ENCODE peak calls at places on chromosomes 2 and 18, in six cellular contexts. T is A549, L is OCI-LY7, N is stomach, Z is adrenal gland, I is WTC11. D is an unnamed sample.

GRCh38 chr2:119544075-119545031 is at the start of gene CFAP221:
- DNase-seq in T (peak; percentile 53), L (no peak), N (peak; percentile 84), Z (peak; percentile 76), I (peak; percentile 87), D (peak; percentile 87)

GRCh38 chr2:11955883-11956282 is 209.5 kb downstream of the LPIN1 start:
- DNase-seq in T (no peak), L (no peak), N (no peak), Z (no peak), I (no peak), D (no peak)

GRCh38 chr2:159982270-159982669 is 80.1 kb downstream of the PLA2R1 start:
- DNase-seq in T (no peak), L (no peak), N (no peak), Z (peak; percentile 24), I (no peak), D (no peak)

GRCh38 chr2:42480402-42480801 is 13.4 kb downstream of the KCNG3 start:
- DNase-seq in T (no peak), L (no peak), N (no peak), Z (no peak), I (no peak), D (no peak)

GRCh38 chr18:69574401-69574800 is 173.7 kb downstream of the DOK6 start:
- DNase-seq in T (no peak), L (no peak), N (no peak), Z (no peak), I (no peak), D (no peak)

GRCh38 chr2:109644571-109645275 is 30.6 kb downstream of the SOWAHC start:
- DNase-seq in T (no peak), L (no peak), N (peak; percentile 50), Z (no peak), I (peak; percentile 22), D (peak; percentile 39)

GRCh38 chr18:46624127-46624526 is 32.9 kb downstream of the LOXHD1 start:
- DNase-seq in T (no peak), L (no peak), N (no peak), Z (no peak), I (no peak), D (no peak)

GRCh38 chr2:153971914-153972313 is 100.2 kb downstream of the GALNT13 start:
- DNase-seq in T (no peak), L (no peak), N (no peak), Z (no peak), I (no peak), D (no peak)

GRCh38 chr2:55511508-55512124 is 7.9 kb upstream of the CFAP36 start:
- DNase-seq in T (peak; percentile 48), L (peak; percentile 7), N (no peak), Z (no peak), I (peak; percentile 20), D (peak; percentile 22)

GRCh38 chr2:40213616-40214015 is 238.3 kb downstream of the SLC8A1 start:
- DNase-seq in T (no peak), L (no peak), N (no peak), Z (no peak), I (no peak), D (no peak)

GRCh38 chr2:207534390-207534789 is 4.6 kb downstream of the CREB1 start:
- DNase-seq in T (no peak), L (no peak), N (no peak), Z (no peak), I (no peak), D (no peak)

GRCh38 chr2:207530160-207531023 is 630 bp downstream of the CREB1 start:
- DNase-seq in T (peak; percentile 31), L (peak; percentile 71), N (peak; percentile 54), Z (peak; percentile 63), I (no peak), D (peak; percentile 37)

GRCh38 chr2:207533609-207534008 is 3.8 kb downstream of the CREB1 start:
- DNase-seq in T (no peak), L (no peak), N (no peak), Z (no peak), I (no peak), D (no peak)

GRCh38 chr2:207531024-207531411 is 1.3 kb downstream of the CREB1 start:
- DNase-seq in T (no peak), L (no peak), N (no peak), Z (no peak), I (no peak), D (no peak)

GRCh38 chr2:207532676-207533075 is 2.9 kb downstream of the CREB1 start:
- DNase-seq in T (no peak), L (no peak), N (no peak), Z (no peak), I (no peak), D (no peak)
- TF ChIP-seq CTCF in T (no peak), L (no peak), N (no peak), Z (no peak), I (no peak), D (no peak)

DNA sequence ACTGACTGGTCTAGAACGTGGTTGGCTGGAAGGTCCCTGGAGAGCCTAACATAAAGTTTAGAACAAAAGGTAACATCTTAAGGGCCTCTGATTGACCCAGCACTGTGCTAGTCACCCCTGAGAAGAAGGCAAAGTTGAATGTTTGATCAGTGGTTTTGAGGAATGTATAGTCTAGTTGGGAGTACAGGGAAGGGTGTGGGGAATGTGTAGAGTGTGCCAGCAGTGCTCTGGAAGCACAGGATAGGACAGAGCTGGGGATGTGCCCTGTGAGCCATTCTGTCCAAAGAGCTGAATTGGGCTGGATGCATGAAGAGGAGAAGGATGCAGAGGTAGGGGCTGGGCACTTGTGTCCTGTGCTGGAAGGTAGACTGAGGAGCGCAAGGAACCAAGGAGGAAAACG is 41.0 kb upstream of the DOCK10 start:
- DNase-seq in T (no peak), L (no peak), N (no peak), Z (no peak), I (no peak), D (no peak)
- TF ChIP-seq CTCF in T (no peak), L (no peak), N (no peak), Z (no peak), I (no peak), D (no peak)

GRCh38 chr2:85018049-85018447 is 47.1 kb downstream of the KCMF1 start:
- DNase-seq in T (no peak), L (no peak), N (no peak), Z (no peak), I (no peak), D (no peak)

GRCh38 chr2:85012855-85013254 is 41.9 kb downstream of the KCMF1 start:
- DNase-seq in T (no peak), L (no peak), N (no peak), Z (no peak), I (no peak), D (no peak)

GRCh38 chr2:85015653-85016360 is 44.8 kb downstream of the KCMF1 start:
- DNase-seq in T (no peak), L (no peak), N (no peak), Z (no peak), I (no peak), D (no peak)

GRCh38 chr2:85019121-85019520 is 48.2 kb downstream of the KCMF1 start:
- DNase-seq in T (no peak), L (no peak), N (no peak), Z (no peak), I (no peak), D (no peak)

DNA sequence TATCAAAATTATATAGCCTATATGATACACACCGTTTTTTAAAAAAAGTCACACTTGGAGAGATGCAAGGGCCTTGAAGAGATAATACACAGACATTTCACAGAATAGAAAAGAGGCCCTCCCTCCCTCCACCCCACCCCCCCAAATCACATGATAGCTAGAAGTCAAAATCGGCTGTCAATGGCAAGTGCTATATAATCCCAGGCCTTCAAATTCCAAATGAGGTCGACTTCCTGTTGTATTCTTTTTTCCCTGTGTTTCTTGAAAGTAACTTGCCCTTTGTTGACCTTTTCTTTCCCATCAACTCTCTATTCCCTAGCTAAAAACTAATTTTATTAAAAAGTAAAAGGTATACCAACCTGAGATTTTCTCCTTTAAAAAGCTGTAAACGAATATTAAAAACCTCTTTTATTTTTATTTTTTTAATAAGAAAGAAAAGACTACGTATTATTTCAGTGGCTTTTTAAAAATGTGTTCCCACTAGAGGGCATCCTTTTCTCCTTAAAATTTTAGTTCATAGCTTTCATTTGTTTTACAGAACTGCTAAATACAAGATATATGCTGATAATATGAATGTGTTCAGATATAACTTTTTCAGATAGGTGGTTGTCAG is 46.6 kb downstream of the KCMF1 start:
- DNase-seq in T (no peak), L (peak; percentile 9), N (no peak), Z (no peak), I (no peak), D (no peak)
- TF ChIP-seq CTCF in T (peak; percentile 65), L (peak; percentile 84), N (no peak), Z (peak; percentile 49), I (no peak), D (peak; percentile 36)

GRCh38 chr2:234615643-234616356 is 118.9 kb upstream of the ARL4C start:
- DNase-seq in T (no peak), L (no peak), N (no peak), Z (no peak), I (no peak), D (no peak)

GRCh38 chr2:234608946-234609345 is 112.1 kb upstream of the ARL4C start:
- DNase-seq in T (no peak), L (no peak), N (no peak), Z (no peak), I (no peak), D (no peak)

GRCh38 chr2:234607691-234608090 is 110.8 kb upstream of the ARL4C start:
- DNase-seq in T (no peak), L (no peak), N (no peak), Z (no peak), I (no peak), D (no peak)

GRCh38 chr2:234606906-234607305 is 110.0 kb upstream of the ARL4C start:
- DNase-seq in T (no peak), L (no peak), N (no peak), Z (no peak), I (no peak), D (peak; percentile 25)

DNA sequence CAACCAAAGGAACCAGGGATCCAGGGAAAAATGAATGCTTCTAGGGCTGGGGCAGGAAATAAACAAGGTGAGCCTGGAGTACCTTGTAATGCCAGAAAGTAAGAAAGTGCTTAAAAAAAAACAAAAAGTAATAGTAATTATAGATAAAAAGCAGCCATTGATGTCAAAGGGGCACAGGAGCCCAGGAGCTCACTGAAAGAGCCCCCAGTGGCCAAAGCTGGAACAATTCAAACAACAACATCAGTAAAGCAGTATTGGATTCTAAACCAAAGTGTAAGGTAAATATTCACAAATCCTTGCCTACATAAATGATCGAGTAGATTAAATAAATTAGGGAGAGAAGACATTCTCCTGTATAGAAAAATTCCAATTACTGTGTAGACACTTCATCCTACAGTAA is 114.3 kb upstream of the ARL4C start:
- DNase-seq in T (peak; percentile 6), L (peak; percentile 21), N (no peak), Z (no peak), I (no peak), D (no peak)
- TF ChIP-seq CTCF in T (no peak), L (peak; percentile 78), N (no peak), Z (peak; percentile 39), I (peak; percentile 40), D (peak; percentile 39)

DNA sequence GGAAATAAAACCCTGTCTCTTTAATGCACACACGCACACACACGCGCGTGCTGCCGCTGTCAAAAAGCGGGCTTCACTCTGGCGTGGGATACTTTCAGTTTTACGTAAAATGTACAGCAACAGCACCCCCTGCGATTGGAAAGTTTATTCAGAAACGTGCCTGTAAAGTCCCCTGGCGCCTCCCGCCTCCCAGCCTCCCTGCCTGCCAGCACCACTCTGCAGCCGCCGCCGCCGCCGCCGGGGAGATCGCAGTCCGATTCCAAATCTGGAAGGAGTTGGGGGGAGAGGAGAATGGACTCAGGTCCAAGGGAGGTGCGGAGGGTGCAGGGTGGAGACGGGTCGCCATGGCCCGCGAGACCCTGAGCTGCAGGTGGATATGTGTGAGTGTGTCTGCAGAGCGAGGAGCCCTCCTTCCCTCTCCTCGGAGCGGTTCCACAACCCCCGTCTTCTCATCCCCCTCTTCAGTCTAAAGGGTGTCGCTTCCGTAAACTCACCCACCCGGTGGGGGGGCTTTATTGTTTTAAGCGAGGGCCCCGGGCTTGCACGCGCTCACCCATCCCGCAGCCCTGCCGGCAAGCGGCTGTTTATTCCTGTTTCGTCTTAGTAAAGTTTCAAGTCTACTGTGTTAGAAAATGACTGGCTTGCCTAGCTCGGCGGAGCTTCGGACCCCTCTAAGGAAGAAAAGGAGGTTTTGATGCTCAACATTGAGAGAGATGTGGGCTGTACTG is 1.8 kb upstream of the BCL11A start:
- DNase-seq in T (peak; percentile 46), L (peak; percentile 89), N (peak; percentile 72), Z (peak; percentile 61), I (peak; percentile 57), D (peak; percentile 73)
- TF ChIP-seq CTCF in T (peak; percentile 30), L (peak; percentile 76), N (no peak), Z (peak; percentile 30), I (peak; percentile 20), D (no peak)

D was measured in nephron progenitor cell.